ENCODE peak calls at places on chromosomes 3 and 15, in eight cellular contexts. D is nucleus accumbens; U is T-helper 9 cell; R is left cardiac atrium; O is activated T-helper 1 cell treated with anti-CD3 and anti-CD28 coated beads, Interleukin-2, amount 50 U/mL, for 16 hours; B is activated CD8-positive, alpha-beta T cell treated with anti-CD3 and anti-CD28 coated beads, Interleukin-2, amount 10 ng/mL, durations not matched to agents 7 days and 5 days; F is amniotic stem cell; K is lower lobe of right lung. G is an unnamed sample.

GRCh38 chr3:141105828-141106628 is 54.9 kb downstream of the SPSB4 start:
- DNase-seq in D (no peak), U (peak), R (peak), O (no peak), B (peak), F (peak), K (no peak), G (peak)

GRCh38 chr3:62493116-62493801 is 119.9 kb upstream of the FEZF2 start:
- DNase-seq in D (no peak), U (no peak), R (no peak), O (no peak), B (no peak), F (no peak), K (no peak), G (no peak)

GRCh38 chr3:8784676-8785435 is 15.4 kb upstream of the OXTR start:
- DNase-seq in D (no peak), U (no peak), R (no peak), O (no peak), B (no peak), F (no peak), K (no peak), G (no peak)

GRCh38 chr3:16419640-16420039 is 93.9 kb downstream of the RFTN1 start:
- DNase-seq in D (no peak), U (no peak), R (no peak), O (no peak), B (no peak), F (no peak), K (no peak), G (peak)

GRCh38 chr3:198065897-198066296 is 105.9 kb downstream of the LMLN start:
- DNase-seq in D (no peak), U (no peak), R (no peak), O (no peak), B (no peak), F (no peak), K (no peak), G (no peak)

GRCh38 chr3:177037241-177037640 is 160.0 kb downstream of the TBL1XR1 start:
- DNase-seq in D (no peak), U (no peak), R (no peak), O (no peak), B (no peak), F (peak), K (no peak), G (peak)

GRCh38 chr3:98799479-98799878 is 36.3 kb downstream of the ST3GAL6 start:
- DNase-seq in D (no peak), U (no peak), R (no peak), O (no peak), B (no peak), F (no peak), K (no peak), G (no peak)

GRCh38 chr15:72334842-72335241 is 14.9 kb upstream of the CELF6 start:
- DNase-seq in D (no peak), U (no peak), R (no peak), O (no peak), B (no peak), F (no peak), K (no peak), G (no peak)

GRCh38 chr3:112644453-112644852 is 3.5 kb upstream of the CCDC80 start:
- DNase-seq in D (no peak), U (no peak), R (no peak), O (no peak), B (no peak), F (no peak), K (no peak), G (no peak)

GRCh38 chr3:106533097-106533496 is 664.3 kb upstream of the CBLB start:
- DNase-seq in D (no peak), U (no peak), R (no peak), O (no peak), B (no peak), F (no peak), K (no peak), G (no peak)

GRCh38 chr15:43390723-43391122 is 19.8 kb downstream of the TUBGCP4 start:
- DNase-seq in D (no peak), U (no peak), R (no peak), O (no peak), B (no peak), F (no peak), K (no peak), G (peak)

GRCh38 chr15:41961014-41961518 is 11.3 kb downstream of the EHD4 start:
- DNase-seq in D (no peak), U (no peak), R (no peak), O (no peak), B (no peak), F (no peak), K (no peak), G (peak)

GRCh38 chr3:52809821-52810377 is 15.3 kb downstream of the ITIH3 start:
- DNase-seq in D (no peak), U (no peak), R (no peak), O (no peak), B (no peak), F (no peak), K (no peak), G (no peak)

GRCh38 chr3:133021206-133021605 is 17.0 kb upstream of the TMEM108 start:
- DNase-seq in D (no peak), U (no peak), R (no peak), O (no peak), B (no peak), F (no peak), K (no peak), G (no peak)

GRCh38 chr3:123953735-123954134 is 7.3 kb downstream of the CCDC14 start:
- DNase-seq in D (no peak), U (no peak), R (no peak), O (no peak), B (no peak), F (no peak), K (no peak), G (no peak)

GRCh38 chr3:36244728-36245127 is 135.6 kb upstream of the STAC start:
- DNase-seq in D (no peak), U (no peak), R (no peak), O (no peak), B (no peak), F (no peak), K (no peak), G (peak)

GRCh38 chr3:168213920-168214319 is 118.2 kb upstream of the GOLIM4 start:
- DNase-seq in D (no peak), U (no peak), R (no peak), O (no peak), B (no peak), F (no peak), K (no peak), G (peak)

GRCh38 chr15:66400351-66400774 is 13.7 kb downstream of the MAP2K1 start:
- DNase-seq in D (no peak), U (no peak), R (no peak), O (no peak), B (no peak), F (no peak), K (no peak), G (peak)

GRCh38 chr3:5233026-5233425 is 45.5 kb downstream of the EDEM1 start:
- DNase-seq in D (no peak), U (no peak), R (no peak), O (no peak), B (no peak), F (no peak), K (no peak), G (no peak)

GRCh38 chr15:42275780-42276395 is 2.7 kb upstream of the TMEM87A start:
- DNase-seq in D (no peak), U (no peak), R (no peak), O (no peak), B (no peak), F (no peak), K (no peak), G (peak)

GRCh38 chr15:53611145-53611920 is 148.1 kb downstream of the WDR72 start:
- DNase-seq in D (no peak), U (no peak), R (no peak), O (no peak), B (no peak), F (no peak), K (no peak), G (no peak)

GRCh38 chr3:190097617-190098016 is 23.1 kb downstream of the P3H2 start:
- DNase-seq in D (no peak), U (no peak), R (no peak), O (no peak), B (no peak), F (no peak), K (no peak), G (peak)

GRCh38 chr3:9168230-9168629 is 81.2 kb downstream of the SRGAP3 start:
- DNase-seq in D (no peak), U (no peak), R (no peak), O (no peak), B (peak), F (no peak), K (no peak), G (no peak)

GRCh38 chr15:43943511-43943910 is 116.7 kb downstream of the WDR76 start:
- DNase-seq in D (no peak), U (no peak), R (no peak), O (no peak), B (no peak), F (no peak), K (no peak), G (no peak)

GRCh38 chr3:30770387-30770786 is 124.1 kb downstream of the GADL1 start:
- DNase-seq in D (no peak), U (no peak), R (peak), O (no peak), B (no peak), F (no peak), K (no peak), G (peak)

GRCh38 chr3:184176377-184177330 is 2.0 kb downstream of the AP2M1 start:
- DNase-seq in D (peak), U (no peak), R (peak), O (no peak), B (no peak), F (peak), K (peak), G (peak)

GRCh38 chr15:95912280-95912625 is 418.2 kb upstream of the NR2F2 start:
- DNase-seq in D (no peak), U (no peak), R (no peak), O (no peak), B (no peak), F (no peak), K (no peak), G (no peak)

GRCh38 chr15:101024111-101024695 is 105.0 kb downstream of the LRRK1 start:
- DNase-seq in D (no peak), U (no peak), R (peak), O (no peak), B (peak), F (no peak), K (no peak), G (no peak)

GRCh38 chr3:30680789-30681188 is 74.4 kb downstream of the TGFBR2 start:
- DNase-seq in D (peak), U (no peak), R (no peak), O (no peak), B (no peak), F (no peak), K (no peak), G (no peak)